ENCODE peak calls at places on chromosome 18, in four cellular contexts. K is tibial artery; E is body of pancreas; N is CD8-positive, alpha-beta T cell. S is an unnamed sample. For H3K4me1, the result is how much of the 10 kb centered on the place peaks cover.

GRCh38 chr18:21820035-21820810 is 79.6 kb downstream of the MIB1 start:
- DNase-seq in K (no peak), E (no peak), N (no peak), S (no peak)

GRCh38 chr18:23201741-23202140 is 66.5 kb downstream of the CABLES1 start:
- DNase-seq in E (no peak), K (no peak), N (no peak), S (no peak)

GRCh38 chr18:42882146-42882545 is 233.3 kb downstream of the RIT2 start:
- DNase-seq in N (no peak), K (no peak), E (no peak), S (no peak)

GRCh38 chr18:63788447-63789096 is 13.4 kb downstream of the SERPINB7 start:
- DNase-seq in N (no peak), E (no peak), K (no peak), S (peak)

GRCh38 chr18:29123706-29124530 is 947.0 kb upstream of the CDH2 start:
- DNase-seq in K (no peak), N (no peak), E (no peak), S (no peak)

GRCh38 chr18:2515908-2516625 is 55.2 kb downstream of the METTL4 start:
- DNase-seq in E (no peak), K (no peak), N (no peak), S (peak)

GRCh38 chr18:51123936-51124486 is 73.5 kb downstream of the MEX3C start:
- DNase-seq in E (no peak), K (no peak), N (no peak), S (no peak)

GRCh38 chr18:63979409-63979908 is 9.6 kb downstream of the SERPINB8 start:
- DNase-seq in N (no peak), E (peak), K (peak), S (peak)

GRCh38 chr18:35974181-35974580 is 1.7 kb downstream of the RMP24 start:
- DNase-seq in N (no peak), K (no peak), E (no peak), S (no peak)

GRCh38 chr18:31197676-31198075 is 35.0 kb upstream of the DSC1 start:
- DNase-seq in K (no peak), E (no peak), N (no peak), S (no peak)

GRCh38 chr18:55396979-55397378 is 191.0 kb downstream of the TCF4 start:
- DNase-seq in K (no peak), N (no peak), E (no peak), S (no peak)

GRCh38 chr18:31237142-31237541 is 74.5 kb upstream of the DSC1 start:
- DNase-seq in N (no peak), K (no peak), E (no peak), S (no peak)

GRCh38 chr18:56245856-56246575 is 392.4 kb downstream of the TXNL1 start:
- DNase-seq in K (no peak), E (no peak), N (no peak), S (no peak)

GRCh38 chr18:54689319-54689718 is 98.3 kb downstream of the DYNAP start:
- DNase-seq in K (no peak), N (no peak), E (no peak), S (no peak)

GRCh38 chr18:70457223-70457622 is 168.4 kb downstream of the SOCS6 start:
- DNase-seq in N (no peak), E (no peak), K (no peak), S (no peak)

GRCh38 chr18:5894613-5895299 is 566 bp downstream of the TMEM200C start:
- DNase-seq in N (no peak), K (no peak), E (no peak), S (no peak)

GRCh38 chr18:74453642-74454198 is 3.4 kb downstream of the DIPK1C start:
- DNase-seq in K (no peak), E (no peak), N (no peak), S (no peak)

GRCh38 chr18:9925369-9925768 is 11.6 kb downstream of the VAPA start:
- DNase-seq in K (no peak), N (no peak), E (no peak), S (no peak)

GRCh38 chr18:25287096-25287495 is 64.9 kb downstream of the ZNF521 start:
- DNase-seq in K (no peak), E (no peak), N (no peak), S (no peak)

GRCh38 chr18:43195421-43195820 is 79.9 kb upstream of the RIT2 start:
- DNase-seq in K (no peak), N (no peak), E (no peak), S (no peak)

GRCh38 chr18:75036941-75037516 is 171.9 kb downstream of the PTGR3 start:
- DNase-seq in K (no peak), E (no peak), N (no peak), S (no peak)

GRCh38 chr18:44709297-44710117 is 28.8 kb downstream of the SETBP1 start:
- DNase-seq in N (no peak), E (no peak), K (no peak), S (no peak)

GRCh38 chr18:27136208-27136535 is 48.9 kb downstream of the CHST9 start:
- DNase-seq in E (peak), N (no peak), K (no peak), S (no peak)

GRCh38 chr18:23181547-23181946 is 46.3 kb downstream of the CABLES1 start:
- DNase-seq in K (no peak), N (no peak), E (no peak), S (no peak)

GRCh38 chr18:5178519-5178918 is 18.5 kb downstream of the AKAIN1 start:
- DNase-seq in N (no peak), E (no peak), K (no peak), S (no peak)

GRCh38 chr18:27473359-27473758 is 288.3 kb upstream of the CHST9 start:
- DNase-seq in N (no peak), K (no peak), E (no peak), S (no peak)

GRCh38 chr18:25066536-25066935 is 285.4 kb downstream of the ZNF521 start:
- DNase-seq in E (no peak), K (no peak), N (no peak), S (no peak)

GRCh38 chr18:37545461-37545860 is 20.1 kb downstream of the CELF4 start:
- DNase-seq in N (no peak), K (no peak), E (no peak), S (no peak)

GRCh38 chr18:8715599-8715998 is 10.2 kb downstream of the MTCL1 start:
- DNase-seq in N (no peak), K (no peak), E (no peak), S (no peak)

GRCh38 chr18:8507361-8507760 is 101.9 kb upstream of the RAB12 start:
- DNase-seq in K (no peak), E (no peak), N (no peak), S (no peak)

GRCh38 chr18:5879479-5879882 is 15.8 kb downstream of the TMEM200C start:
- DNase-seq in K (no peak), N (no peak), E (no peak), S (no peak)

GRCh38 chr18:66046025-66046602 is 295.3 kb downstream of the CDH7 start:
- DNase-seq in N (no peak), E (peak), K (no peak), S (no peak)

GRCh38 chr18:64668563-64668962 is 519.7 kb upstream of the LINC00305 start:
- DNase-seq in K (no peak), N (no peak), E (no peak), S (no peak)

GRCh38 chr18:59311631-59312030 is 6.8 kb downstream of the CPLX4 start:
- DNase-seq in N (no peak), K (no peak), E (no peak), S (no peak)

GRCh38 chr18:59303656-59304055 is 14.8 kb downstream of the CPLX4 start:
- DNase-seq in N (no peak), K (no peak), E (no peak), S (no peak)

GRCh38 chr18:59305295-59305694 is 13.2 kb downstream of the CPLX4 start:
- DNase-seq in N (no peak), K (no peak), E (no peak), S (no peak)

GRCh38 chr18:59303006-59303405 is 15.4 kb downstream of the CPLX4 start:
- DNase-seq in K (no peak), E (no peak), N (no peak), S (no peak)

DNA sequence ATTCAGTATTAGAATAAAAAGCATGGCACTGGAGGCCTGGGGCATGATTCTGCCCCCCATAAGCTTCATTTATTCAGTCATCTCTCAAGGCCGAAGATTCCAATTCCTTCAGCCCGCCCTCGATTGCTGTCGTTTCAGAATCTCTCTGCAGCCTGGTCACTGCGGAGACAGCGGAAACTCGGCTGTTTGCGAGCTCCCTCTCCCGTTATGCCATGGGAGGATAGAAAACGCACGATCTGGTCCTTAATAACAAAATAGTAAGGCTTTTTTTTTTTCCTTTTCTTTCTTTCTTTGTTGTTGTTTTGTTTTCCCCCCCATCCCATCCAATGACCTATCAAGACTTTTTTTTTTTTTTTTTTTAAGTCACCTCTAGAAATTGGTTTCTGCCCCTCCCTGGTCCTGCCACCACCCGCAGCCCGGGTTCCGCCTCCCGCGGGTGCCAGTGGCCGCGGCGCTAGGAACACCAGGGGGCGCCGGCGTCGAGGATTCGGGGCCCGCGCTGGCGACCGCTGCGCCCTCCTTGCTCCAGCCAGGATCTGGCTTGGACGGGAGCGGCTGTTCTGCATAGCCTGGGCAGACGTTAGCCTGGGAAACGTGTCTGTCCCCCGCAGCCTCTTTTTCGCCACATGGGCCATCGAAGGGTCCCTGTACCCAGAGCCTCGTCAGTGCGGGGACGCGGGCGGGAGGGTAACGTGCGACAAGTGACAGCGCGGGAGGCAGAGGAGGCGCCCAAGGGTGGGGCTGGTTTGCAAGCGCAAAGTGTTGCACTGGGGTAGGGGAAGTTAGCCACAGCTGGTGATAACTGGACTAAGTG is 10.0 kb downstream of the CPLX4 start:
- DNase-seq in E (peak), K (peak), N (peak), S (peak)
- H3K4me3 ChIP-seq in E (no peak), K (no peak), N (no peak), S (no peak)

GRCh38 chr18:46067431-46068007 is 4.5 kb downstream of the PSTPIP2 start:
- DNase-seq in E (peak), N (no peak), K (no peak), S (no peak)

GRCh38 chr18:46060359-46060841 is 11.7 kb downstream of the PSTPIP2 start:
- DNase-seq in E (no peak), N (no peak), K (no peak), S (no peak)

GRCh38 chr18:46061387-46061786 is 10.7 kb downstream of the PSTPIP2 start:
- DNase-seq in N (no peak), K (no peak), E (peak), S (no peak)

GRCh38 chr18:46061796-46062195 is 10.3 kb downstream of the PSTPIP2 start:
- DNase-seq in N (no peak), E (no peak), K (no peak), S (no peak)

DNA sequence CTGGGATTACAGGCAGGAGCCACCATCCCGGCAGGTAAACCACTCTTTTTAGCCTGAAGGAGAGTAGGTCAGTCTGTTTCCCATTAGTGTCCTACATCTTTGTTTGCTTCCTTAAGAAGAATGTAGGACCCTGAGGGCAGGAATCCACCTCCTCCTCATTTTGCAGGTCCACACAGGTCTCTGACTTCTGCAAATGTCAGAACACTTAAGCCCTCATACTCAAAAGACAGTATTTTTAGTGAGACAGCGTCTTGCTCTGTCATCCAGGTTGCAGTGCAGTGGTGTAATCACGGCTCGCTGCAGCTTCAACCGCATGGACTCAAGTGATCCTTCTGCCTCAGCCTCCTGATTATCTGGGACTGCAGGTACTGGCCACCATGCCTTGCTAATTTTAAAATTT is 9.3 kb downstream of the PSTPIP2 start:
- DNase-seq in K (no peak), E (no peak), N (no peak), S (no peak)
- H3K4me1 ChIP-seq in K (under half), E (under half), N (under half), S (under half)

GRCh38 chr18:73118121-73118816 is 250.5 kb upstream of the NETO1 start:
- DNase-seq in K (no peak), N (no peak), E (no peak), S (no peak)
- H3K4me3 ChIP-seq in K (no peak), N (no peak), E (no peak), S (no peak)

GRCh38 chr18:48781990-48782368 is 168.8 kb downstream of the SMAD7 start:
- DNase-seq in E (no peak), N (no peak), K (no peak), S (no peak)

GRCh38 chr18:48778344-48779011 is 172.3 kb downstream of the SMAD7 start:
- DNase-seq in E (no peak), K (no peak), N (no peak), S (no peak)

GRCh38 chr18:48781041-48781989 is 169.4 kb downstream of the SMAD7 start:
- DNase-seq in N (no peak), E (peak), K (peak), S (no peak)

GRCh38 chr18:48779462-48779861 is 171.3 kb downstream of the SMAD7 start:
- DNase-seq in E (no peak), K (no peak), N (no peak), S (no peak)

DNA sequence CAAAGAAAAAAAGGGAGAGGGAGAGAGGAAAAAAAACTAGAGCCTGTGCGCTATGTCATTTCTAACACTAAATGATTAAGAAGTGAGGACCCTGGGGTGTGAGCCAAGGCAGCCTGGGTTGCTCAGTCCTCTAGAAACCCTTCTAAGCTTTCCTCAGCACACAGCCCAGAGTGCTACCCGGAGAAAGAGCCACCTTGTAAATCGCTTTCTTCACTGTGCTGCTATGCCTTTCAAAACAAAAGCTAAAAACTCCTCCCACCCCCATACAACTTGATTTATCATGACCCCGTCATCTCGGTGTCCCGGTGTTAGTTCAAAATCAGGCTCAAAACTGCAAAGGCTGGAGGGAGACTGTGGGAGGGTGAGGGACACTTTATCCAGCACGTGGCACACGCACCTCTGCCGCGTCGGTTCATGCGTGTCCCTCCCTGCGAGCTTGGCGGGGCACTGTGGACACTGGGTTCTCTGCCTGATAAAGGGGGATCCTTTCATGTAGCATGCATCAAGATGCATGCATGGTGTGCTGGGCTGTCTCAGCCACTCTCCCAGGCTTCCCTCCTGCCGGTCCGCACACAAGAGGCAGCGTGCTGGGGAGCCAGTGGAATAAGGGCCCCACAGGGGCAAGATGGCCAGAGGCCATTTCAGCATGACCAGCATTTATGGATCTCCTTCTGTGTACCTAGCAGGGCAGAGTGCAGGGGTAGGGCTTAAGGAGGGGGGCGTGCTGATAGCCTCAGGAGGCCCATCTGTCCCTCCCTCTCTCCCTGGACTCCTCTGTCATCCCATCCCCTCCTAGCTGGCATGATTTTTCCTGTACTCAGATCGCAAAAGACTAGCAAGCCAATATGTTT is 170.4 kb downstream of the SMAD7 start:
- DNase-seq in N (no peak), K (no peak), E (no peak), S (no peak)
- H3K4me1 ChIP-seq in N (under half), K (half or more), E (under half), S (under half)

DNA sequence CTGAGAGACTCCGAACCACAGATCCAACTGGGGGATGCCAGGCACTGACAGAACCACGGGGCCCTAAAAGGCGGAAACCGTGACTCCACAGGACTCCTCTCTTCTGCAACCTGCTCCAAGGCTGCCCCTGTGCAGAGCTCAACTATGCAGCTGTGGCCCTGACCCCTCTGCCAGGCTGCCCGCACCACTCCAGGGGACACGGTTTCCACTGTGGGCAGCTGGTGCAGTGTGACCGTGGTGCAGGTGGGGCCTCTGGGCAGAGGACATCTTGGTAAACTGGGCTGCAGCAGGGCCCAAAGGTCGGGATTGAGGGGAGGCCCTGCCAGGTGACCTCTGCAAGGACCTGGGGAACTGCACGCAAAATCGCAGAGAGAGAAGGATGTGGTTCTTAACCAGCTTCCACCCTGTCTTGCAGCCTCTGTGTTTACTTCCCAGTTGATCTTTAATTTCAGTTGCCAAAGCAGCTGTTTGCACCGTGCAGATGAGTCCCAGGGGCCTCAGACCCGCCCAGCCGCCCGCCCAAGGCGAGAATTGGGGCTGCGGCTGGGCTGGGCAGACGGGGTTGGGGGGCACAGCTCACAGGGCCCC is 104.6 kb upstream of the CTDP1 start:
- DNase-seq in E (peak), K (no peak), N (no peak), S (no peak)
- H3K4me3 ChIP-seq in E (no peak), K (no peak), N (peak), S (no peak)

GRCh38 chr18:77016133-77016839 is 116.3 kb downstream of the MBP start:
- DNase-seq in K (no peak), N (no peak), E (no peak), S (no peak)
- H3K4me1 ChIP-seq in K (under half), N (under half), E (under half), S (under half)

GRCh38 chr18:3771121-3771971 is 321.4 kb downstream of the TGIF1 start:
- DNase-seq in E (peak), K (peak), N (peak), S (peak)
- H3K4me3 ChIP-seq in E (no peak), K (peak), N (peak), S (no peak)

DNA sequence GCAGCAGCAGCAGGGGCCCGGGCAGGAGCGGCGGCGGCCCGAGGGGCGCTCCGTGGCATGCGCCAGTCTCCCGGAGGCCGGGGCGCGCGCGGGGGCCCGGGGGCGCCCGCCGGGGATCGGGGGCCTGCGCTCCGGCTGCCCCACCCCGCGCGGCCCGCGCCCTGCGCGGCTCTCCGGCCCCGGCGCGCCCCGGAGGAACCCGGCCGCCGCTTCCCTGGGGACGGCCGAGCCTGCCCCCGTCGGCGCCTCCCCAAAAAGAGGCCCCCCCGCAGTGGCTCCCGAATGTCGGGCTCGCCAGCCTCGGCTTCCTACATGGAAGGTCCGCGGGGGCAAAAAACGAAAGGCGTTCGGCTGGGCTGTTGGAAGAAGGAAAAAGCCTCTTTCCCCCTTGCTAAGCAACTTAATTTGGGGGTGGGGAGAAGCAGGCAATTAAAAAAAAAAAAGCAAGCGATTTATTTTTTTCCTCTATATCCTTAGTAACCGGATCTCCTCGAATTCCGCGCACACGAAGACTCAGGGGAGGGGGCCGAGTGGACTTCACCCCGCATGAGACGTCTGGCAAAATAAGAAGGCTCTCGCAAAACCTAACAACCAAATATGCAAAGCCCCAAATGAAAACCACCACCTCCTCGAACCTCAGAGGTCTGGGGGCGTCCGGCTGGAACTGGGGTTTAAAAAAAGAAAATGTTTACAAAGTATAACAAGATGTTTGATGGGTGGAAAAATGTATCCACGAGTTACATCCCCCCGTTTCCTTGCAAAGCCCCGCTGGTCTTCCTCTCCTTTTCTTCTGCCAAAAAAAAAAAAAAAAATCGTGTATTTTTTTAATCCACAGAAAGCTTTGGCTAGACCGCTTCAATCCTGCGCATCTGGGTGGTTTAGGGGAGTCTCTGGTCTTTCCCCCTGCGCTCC is at the start of gene SMAD7:
- DNase-seq in K (peak), N (no peak), E (no peak), S (no peak)
- H3K4me1 ChIP-seq in K (under half), N (under half), E (under half), S (half or more)